ENCODE peak calls at places on chromosomes 3 and 15, in five cellular contexts. S is cardiac muscle cell, B is testis, H is HCT116, X is endothelial cell. W is an unnamed sample.
A peak's percentile ranks its signal among the peaks of the same experiment; 100 is the strongest.

GRCh38 chr3:58755153-58755552 is 88.6 kb upstream of the FAM3D start:
- DNase-seq in S (no peak), B (no peak), H (no peak), X (no peak), W (no peak)

GRCh38 chr3:50299929-50300680 is 900 bp upstream of the HYAL3 start:
- DNase-seq in S (peak; percentile 40), B (no peak), H (no peak), X (no peak), W (no peak)

GRCh38 chr15:21262851-21263400 is 177.4 kb downstream of the POTEB3 start:
- DNase-seq in S (no peak), B (peak; percentile 82), H (no peak), X (no peak), W (no peak)

GRCh38 chr15:45198337-45199135 is 10.8 kb upstream of the SHF start:
- DNase-seq in S (peak; percentile 98), B (peak; percentile 96), H (peak; percentile 94), X (peak; percentile 91), W (peak; percentile 91)

GRCh38 chr3:125683067-125683844 is 88.0 kb upstream of the OSBPL11 start:
- DNase-seq in S (peak; percentile 40), B (peak; percentile 50), H (no peak), X (no peak), W (no peak)

GRCh38 chr3:178561239-178561638 is 25.0 kb downstream of the KCNMB2 start:
- DNase-seq in S (no peak), B (no peak), H (no peak), X (no peak), W (no peak)

GRCh38 chr15:47331796-47332480 is 385.4 kb upstream of the SEMA6D start:
- DNase-seq in S (peak; percentile 35), B (peak; percentile 44), H (no peak), X (no peak), W (no peak)

GRCh38 chr3:194540268-194540937 is 53.6 kb upstream of the ATP13A3 start:
- DNase-seq in S (peak; percentile 50), B (peak; percentile 38), H (no peak), X (no peak), W (no peak)

GRCh38 chr15:81304226-81304625 is 19.7 kb downstream of the STARD5 start:
- DNase-seq in S (peak; percentile 76), B (peak; percentile 38), H (no peak), X (no peak), W (no peak)

GRCh38 chr3:156658732-156659090 is 15.7 kb upstream of the TIPARP start:
- DNase-seq in S (no peak), B (no peak), H (no peak), X (no peak), W (no peak)

GRCh38 chr3:120850326-120851295 is 57.4 kb upstream of the STXBP5L start:
- DNase-seq in S (no peak), B (no peak), H (no peak), X (no peak), W (no peak)

GRCh38 chr3:172074578-172074977 is 35.2 kb downstream of the FNDC3B start:
- DNase-seq in S (no peak), B (no peak), H (no peak), X (no peak), W (no peak)

GRCh38 chr3:30349507-30349906 is 256.9 kb upstream of the TGFBR2 start:
- DNase-seq in S (no peak), B (no peak), H (no peak), X (peak; percentile 50), W (no peak)

GRCh38 chr3:67559029-67559605 is 95.3 kb downstream of the SUCLG2 start:
- DNase-seq in S (no peak), B (no peak), H (no peak), X (no peak), W (no peak)

GRCh38 chr3:127534161-127534451 is 56.4 kb downstream of the TPRA1 start:
- DNase-seq in S (no peak), B (no peak), H (no peak), X (no peak), W (no peak)

GRCh38 chr3:187165144-187165543 is 25.8 kb upstream of the RPL39L start:
- DNase-seq in S (peak; percentile 73), B (peak; percentile 50), H (peak; percentile 45), X (peak; percentile 22), W (peak; percentile 19)

GRCh38 chr3:85516146-85516545 is 557.4 kb downstream of the CADM2 start:
- DNase-seq in S (no peak), B (no peak), H (no peak), X (no peak), W (no peak)

GRCh38 chr3:82157952-82158351 is 396.5 kb upstream of the GBE1 start:
- DNase-seq in S (peak; percentile 41), B (no peak), H (peak; percentile 6), X (no peak), W (no peak)

GRCh38 chr3:112653209-112653871 is 12.4 kb upstream of the CCDC80 start:
- DNase-seq in S (peak; percentile 85), B (no peak), H (no peak), X (no peak), W (no peak)

GRCh38 chr3:33380653-33381052 is 59.6 kb downstream of the UBP1 start:
- DNase-seq in S (no peak), B (no peak), H (no peak), X (no peak), W (no peak)

GRCh38 chr3:46892285-46893145 is 15.0 kb downstream of the PTH1R start:
- DNase-seq in S (peak; percentile 80), B (peak; percentile 82), H (peak; percentile 24), X (peak; percentile 75), W (peak; percentile 64)

DNA sequence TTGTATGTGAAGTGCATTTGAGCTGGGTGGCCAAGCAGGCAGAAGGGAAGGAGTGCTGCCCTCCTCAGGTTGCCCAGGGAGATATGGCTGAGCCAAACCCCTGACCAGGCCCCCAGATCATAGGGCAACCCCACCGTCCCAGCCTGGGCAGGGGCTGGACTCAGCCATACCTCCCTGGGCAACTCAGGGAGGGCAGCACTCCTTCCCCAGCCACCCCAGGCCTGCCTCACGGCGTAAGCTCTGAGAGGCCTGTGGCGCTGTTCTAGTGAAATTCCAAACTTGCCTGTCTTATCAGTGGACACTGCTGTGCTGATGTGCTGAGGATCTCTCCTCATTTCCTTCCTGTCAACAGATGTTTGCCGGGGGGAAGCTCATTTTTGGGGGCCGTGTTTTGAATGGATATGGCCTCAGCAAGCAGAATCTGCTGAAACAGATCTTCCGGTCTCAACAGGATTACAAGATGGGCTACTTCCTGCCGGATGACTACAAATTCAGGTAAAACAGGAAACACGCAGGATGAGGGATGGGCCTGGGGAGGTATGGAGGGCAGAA is 57.6 kb upstream of the FGD5 start:
- DNase-seq in S (no peak), B (no peak), H (no peak), X (peak; percentile 72), W (no peak)
- TF ChIP-seq CTCF in S (no peak), B (no peak), H (peak; percentile 35), X (no peak), W (no peak)

GRCh38 chr3:38150780-38151528 is 12.5 kb downstream of the MYD88 start:
- DNase-seq in S (no peak), B (no peak), H (no peak), X (no peak), W (no peak)
- TF ChIP-seq CTCF in S (no peak), B (no peak), H (peak; percentile 26), X (no peak), W (peak; percentile 36)

DNA sequence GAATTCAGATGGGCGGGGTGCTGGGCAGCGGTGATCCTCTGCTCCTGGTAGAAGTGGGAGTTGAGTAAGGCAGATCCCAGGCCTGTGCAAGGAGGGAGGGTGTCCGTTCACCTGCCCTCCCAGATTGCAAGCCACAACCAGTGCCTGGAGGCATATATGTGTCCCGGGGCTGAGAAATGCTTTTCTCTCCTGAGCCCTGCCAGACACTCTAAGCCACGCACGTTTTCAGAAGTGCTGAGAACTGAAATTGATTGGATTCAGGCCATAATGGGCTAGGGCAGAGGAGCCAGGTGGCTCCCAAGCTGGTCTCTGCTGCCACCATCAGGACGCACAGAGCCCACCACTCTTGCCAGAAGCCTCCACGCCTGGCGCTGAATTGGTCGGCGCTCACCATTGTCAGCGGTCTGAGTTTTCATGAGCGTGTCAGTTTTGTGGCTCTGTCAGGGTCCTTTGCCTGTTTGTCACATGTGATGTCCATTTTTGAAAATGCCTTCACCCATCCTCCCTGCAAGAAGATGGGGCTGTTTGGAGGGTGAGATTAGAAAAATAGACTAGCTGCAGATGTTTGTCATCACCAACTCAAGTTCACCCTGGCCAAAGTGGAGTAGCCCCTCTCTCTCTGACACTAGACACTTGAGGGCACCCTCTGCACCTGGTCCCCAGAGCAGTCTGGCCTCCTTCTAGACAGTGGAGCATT is 15.4 kb upstream of the BFSP2 start:
- DNase-seq in S (peak; percentile 77), B (peak; percentile 73), H (peak; percentile 21), X (peak; percentile 74), W (peak; percentile 63)
- TF ChIP-seq CTCF in S (peak; percentile 82), B (peak; percentile 43), H (peak; percentile 89), X (peak; percentile 67), W (peak; percentile 91)

GRCh38 chr15:77026501-77027110 is 31.7 kb downstream of the PSTPIP1 start:
- DNase-seq in S (no peak), B (no peak), H (no peak), X (peak; percentile 4), W (no peak)
- TF ChIP-seq CTCF in S (no peak), B (no peak), H (no peak), X (no peak), W (no peak)

GRCh38 chr3:97970929-97971460 is 1.2 kb downstream of the RIOX2 start:
- DNase-seq in S (no peak), B (no peak), H (no peak), X (no peak), W (no peak)

GRCh38 chr3:97968376-97968775 is 3.9 kb downstream of the RIOX2 start:
- DNase-seq in S (no peak), B (no peak), H (no peak), X (no peak), W (no peak)

GRCh38 chr3:97969541-97969940 is 2.7 kb downstream of the RIOX2 start:
- DNase-seq in S (no peak), B (no peak), H (no peak), X (no peak), W (no peak)

GRCh38 chr3:97970131-97970530 is 2.1 kb downstream of the RIOX2 start:
- DNase-seq in S (no peak), B (no peak), H (no peak), X (no peak), W (no peak)

GRCh38 chr3:97967966-97968365 is 4.3 kb downstream of the RIOX2 start:
- DNase-seq in S (no peak), B (no peak), H (no peak), X (no peak), W (no peak)
- TF ChIP-seq CTCF in S (no peak), B (no peak), H (peak; percentile 46), X (no peak), W (peak; percentile 26)

GRCh38 chr15:68373028-68373427 is 58.9 kb downstream of the ITGA11 start:
- DNase-seq in S (no peak), B (no peak), H (no peak), X (no peak), W (no peak)

GRCh38 chr15:68371160-68371559 is 60.8 kb downstream of the ITGA11 start:
- DNase-seq in S (no peak), B (peak; percentile 83), H (no peak), X (no peak), W (no peak)

GRCh38 chr15:68370768-68371151 is 61.2 kb downstream of the ITGA11 start:
- DNase-seq in S (no peak), B (no peak), H (no peak), X (no peak), W (no peak)

GRCh38 chr15:68371851-68372250 is 60.1 kb downstream of the ITGA11 start:
- DNase-seq in S (no peak), B (no peak), H (no peak), X (no peak), W (no peak)

GRCh38 chr15:68372291-68372811 is 59.6 kb downstream of the ITGA11 start:
- DNase-seq in S (peak; percentile 58), B (peak; percentile 42), H (peak; percentile 18), X (peak; percentile 45), W (peak; percentile 20)
- TF ChIP-seq CTCF in S (peak; percentile 61), B (peak; percentile 5), H (peak; percentile 77), X (peak; percentile 19), W (peak; percentile 49)

W was measured in neural crest cell.